ENCODE peak calls at places on chromosomes 1 and 21, in eight cellular contexts. M is stimulated activated CD4-positive, alpha-beta T cell treated with anti-CD3 and anti-CD28 coated beads, Interleukin-15, amount 100 ng/mL, for 1 hour; K is amniotic stem cell; T is lower lobe of right lung; Q is A549; W is H9; D is caudate nucleus; C is activated naive CD8-positive, alpha-beta T cell treated with anti-CD3 and anti-CD28 coated beads for 36 hours. Z is an unnamed sample.

GRCh38 chr21:45282283-45283018 is 5.2 kb downstream of the POFUT2 start:
- DNase-seq in M (no peak), K (no peak), T (peak), Q (no peak), W (peak), D (no peak), C (no peak), Z (no peak)

GRCh38 chr1:87705233-87705632 is 376.6 kb downstream of the LMO4 start:
- DNase-seq in M (no peak), K (no peak), T (no peak), Q (no peak), W (no peak), D (no peak), C (no peak), Z (no peak)

GRCh38 chr1:212928323-212929281 is 21.7 kb upstream of the VASH2 start:
- DNase-seq in M (no peak), K (no peak), T (no peak), Q (no peak), W (peak), D (no peak), C (no peak), Z (no peak)

GRCh38 chr21:17726047-17726446 is 93.1 kb downstream of the C21orf91 start:
- DNase-seq in M (no peak), K (no peak), T (no peak), Q (peak), W (no peak), D (no peak), C (no peak), Z (no peak)

GRCh38 chr1:237838320-237838719 is 52.4 kb downstream of the ZP4 start:
- DNase-seq in M (no peak), K (no peak), T (no peak), Q (no peak), W (no peak), D (no peak), C (no peak), Z (no peak)

GRCh38 chr1:204356997-204357396 is 2.7 kb downstream of the PLEKHA6 start:
- DNase-seq in M (no peak), K (no peak), T (no peak), Q (no peak), W (no peak), D (no peak), C (no peak), Z (no peak)

GRCh38 chr1:118364882-118365281 is 179.9 kb upstream of the SPAG17 start:
- DNase-seq in M (no peak), K (no peak), T (no peak), Q (no peak), W (no peak), D (no peak), C (no peak), Z (no peak)

GRCh38 chr1:32361674-32362473 is 411 bp downstream of the FAM229A start:
- DNase-seq in M (peak), K (no peak), T (peak), Q (no peak), W (peak), D (peak), C (peak), Z (peak)

GRCh38 chr1:108829498-108829916 is 27.4 kb downstream of the AKNAD1 start:
- DNase-seq in M (no peak), K (no peak), T (no peak), Q (no peak), W (no peak), D (no peak), C (no peak), Z (peak)

GRCh38 chr1:66769512-66770229 is 17.4 kb downstream of the DYNLT5 start:
- DNase-seq in M (no peak), K (no peak), T (no peak), Q (no peak), W (no peak), D (no peak), C (no peak), Z (no peak)

GRCh38 chr1:87939486-87939885 is 610.8 kb downstream of the LMO4 start:
- DNase-seq in M (no peak), K (no peak), T (no peak), Q (no peak), W (no peak), D (no peak), C (no peak), Z (no peak)

GRCh38 chr1:30314591-30314990 is 408.8 kb downstream of the MATN1 start:
- DNase-seq in M (no peak), K (no peak), T (no peak), Q (no peak), W (no peak), D (no peak), C (no peak), Z (no peak)

GRCh38 chr21:33657124-33657842 is 15.0 kb downstream of the ITSN1 start:
- DNase-seq in M (no peak), K (no peak), T (no peak), Q (no peak), W (no peak), D (no peak), C (no peak), Z (peak)

GRCh38 chr21:31180256-31181088 is 142.2 kb upstream of the KRTAP19-8 start:
- DNase-seq in M (no peak), K (no peak), T (no peak), Q (peak), W (no peak), D (no peak), C (no peak), Z (peak)

GRCh38 chr21:44354775-44355771 is 1.7 kb downstream of the TRPM2 start:
- DNase-seq in M (no peak), K (no peak), T (no peak), Q (no peak), W (no peak), D (no peak), C (no peak), Z (no peak)

GRCh38 chr1:39173119-39173994 is 31.1 kb upstream of the MACF1 start:
- DNase-seq in M (no peak), K (no peak), T (no peak), Q (no peak), W (no peak), D (no peak), C (no peak), Z (peak)

GRCh38 chr1:198491028-198491427 is 49.5 kb downstream of the ATP6V1G3 start:
- DNase-seq in M (no peak), K (no peak), T (no peak), Q (no peak), W (no peak), D (no peak), C (no peak), Z (peak)

Z was measured in pons.